ENCODE peak calls at places on chromosome 10, in seven cellular contexts. M is fibroblast of the conjunctiva; V is naive thymus-derived CD8-positive, alpha-beta T cell; Z is stimulated activated CD4-positive, alpha-beta T cell treated with anti-CD3 and anti-CD28 coated beads, Interleukin-2, amount 100 ng/mL, for 48 hours; K is heart right ventricle; L is left ventricle myocardium superior; E is prostate gland. A is an unnamed sample.

GRCh38 chr10:73762915-73763314 is 18.7 kb downstream of the SEC24C start:
- DNase-seq in M (no peak), V (no peak), Z (no peak), K (no peak), L (no peak), E (no peak), A (no peak)

GRCh38 chr10:3192856-3193635 is 20.5 kb upstream of the PITRM1 start:
- DNase-seq in M (peak), V (peak), Z (peak), K (peak), L (no peak), E (peak), A (peak)

GRCh38 chr10:53075469-53075868 is 302.9 kb upstream of the MBL2 start:
- DNase-seq in M (no peak), V (no peak), Z (no peak), K (no peak), L (no peak), E (no peak), A (no peak)

GRCh38 chr10:5659702-5660528 is 6.5 kb downstream of the ASB13 start:
- DNase-seq in M (peak), V (no peak), Z (no peak), K (no peak), L (no peak), E (no peak), A (no peak)

GRCh38 chr10:86334515-86335085 is 32.0 kb downstream of the GRID1 start:
- DNase-seq in M (no peak), V (no peak), Z (no peak), K (no peak), L (peak), E (peak), A (no peak)

GRCh38 chr10:71752391-71753090 is 20.8 kb downstream of the VSIR start:
- DNase-seq in M (no peak), V (peak), Z (no peak), K (no peak), L (no peak), E (no peak), A (no peak)

GRCh38 chr10:122514045-122514840 is 46.3 kb upstream of the DMBT1 start:
- DNase-seq in M (no peak), V (no peak), Z (no peak), K (no peak), L (no peak), E (no peak), A (no peak)

GRCh38 chr10:5511885-5512280 is 12.5 kb upstream of the CALML5 start:
- DNase-seq in M (no peak), V (no peak), Z (no peak), K (no peak), L (no peak), E (no peak), A (no peak)

GRCh38 chr10:112187527-112187926 is 4.0 kb upstream of the GPAM start:
- DNase-seq in M (no peak), V (no peak), Z (no peak), K (no peak), L (no peak), E (no peak), A (no peak)

GRCh38 chr10:67664936-67665335 is 31.1 kb downstream of the CTNNA3 start:
- DNase-seq in M (peak), V (no peak), Z (no peak), K (no peak), L (no peak), E (no peak), A (no peak)

A was measured in amniotic stem cell.